ENCODE peak calls at places on chromosomes 3 and 15, in six cellular contexts. Q, W, F, V, H and X are unnamed samples.

GRCh38 chr3:139617656-139618268 is 60.0 kb downstream of the NMNAT3 start:
- DNase-seq in V (no peak), W (no peak), F (no peak), Q (no peak), H (no peak), X (no peak)

GRCh38 chr15:33098082-33099058 is 96.1 kb downstream of the FMN1 start:
- DNase-seq in H (no peak), V (no peak), W (no peak), Q (no peak), F (no peak), X (no peak)

GRCh38 chr15:68637755-68638405 is 59.1 kb downstream of the CORO2B start:
- DNase-seq in Q (peak), F (peak), V (no peak), W (peak), H (no peak), X (peak)

GRCh38 chr3:187811580-187812250 is 66.4 kb upstream of the BCL6 start:
- DNase-seq in H (peak), Q (no peak), F (no peak), W (no peak), V (no peak), X (no peak)

GRCh38 chr15:82862886-82863285 is 53.5 kb downstream of the WHAMM start:
- DNase-seq in F (no peak), V (no peak), W (no peak), H (no peak), Q (peak), X (no peak)

GRCh38 chr3:49093853-49094767 is at the start of gene QRICH1:
- DNase-seq in F (peak), W (peak), H (peak), Q (peak), V (peak), X (peak)

GRCh38 chr15:75702431-75702830 is 10.2 kb downstream of the CSPG4 start:
- DNase-seq in H (no peak), V (peak), F (no peak), Q (no peak), W (no peak), X (no peak)

GRCh38 chr3:33879540-33879939 is 81.1 kb downstream of the PDCD6IP start:
- DNase-seq in W (no peak), F (no peak), Q (no peak), H (no peak), V (no peak), X (no peak)

GRCh38 chr3:179995406-179995805 is 41.3 kb downstream of the PEX5L start:
- DNase-seq in W (no peak), V (no peak), F (no peak), Q (no peak), H (no peak), X (no peak)

GRCh38 chr15:92343869-92344643 is 49.6 kb upstream of the ST8SIA2 start:
- DNase-seq in V (no peak), H (no peak), Q (no peak), F (no peak), W (no peak), X (no peak)

GRCh38 chr3:129587061-129587460 is 19.4 kb downstream of the PLXND1 start:
- DNase-seq in Q (no peak), V (no peak), W (no peak), H (peak), F (no peak), X (no peak)

GRCh38 chr3:125129512-125129962 is 73.7 kb upstream of the HEG1 start:
- DNase-seq in Q (peak), W (peak), V (peak), F (no peak), H (peak), X (peak)

GRCh38 chr3:39154323-39155021 is 1.1 kb upstream of the CSRNP1 start:
- DNase-seq in V (peak), Q (no peak), F (peak), H (peak), W (peak), X (no peak)

DNA sequence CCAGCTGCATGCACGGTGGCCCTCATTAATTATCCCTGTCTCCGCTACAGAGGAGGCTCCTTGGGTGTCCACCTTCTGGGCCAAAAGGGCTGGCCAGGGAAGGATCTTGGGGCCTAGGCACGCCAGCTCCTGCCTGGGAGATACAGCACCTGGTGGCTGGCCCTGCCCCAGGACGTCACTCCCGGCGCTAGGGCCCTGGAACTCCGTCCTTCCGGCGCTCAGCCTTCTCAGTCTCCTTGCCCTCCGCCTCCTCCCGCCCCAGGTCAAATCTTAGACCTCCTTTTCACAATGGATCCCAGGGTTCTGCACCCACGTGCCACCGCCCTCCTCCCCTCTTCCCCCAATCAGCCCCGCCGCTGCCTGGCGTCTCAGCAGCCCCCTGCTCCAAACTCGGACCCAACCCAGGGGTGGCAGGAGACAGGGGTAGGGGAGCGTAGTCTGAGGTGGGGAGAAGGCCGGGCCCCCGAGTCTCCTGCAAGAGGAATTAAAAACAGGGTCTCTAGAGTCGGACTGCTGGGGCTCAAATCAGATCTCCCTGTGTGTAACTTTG is 937 bp downstream of the TKT start:
- DNase-seq in F (peak), V (peak), Q (peak), H (no peak), W (peak), X (peak)
- TF ChIP-seq POLR2A in F (no peak), V (peak), Q (no peak), H (peak), W (peak), X (peak)

GRCh38 chr15:63502843-63503738 is 1.3 kb upstream of the USP3 start:
- DNase-seq in F (peak), H (peak), V (peak), W (peak), Q (peak), X (peak)
- TF ChIP-seq POLR2A in F (peak), H (peak), V (no peak), W (peak), Q (no peak), X (peak)

GRCh38 chr15:89356634-89357298 is 22.1 kb upstream of the POLG start:
- DNase-seq in W (peak), F (no peak), V (no peak), Q (no peak), H (peak), X (no peak)

GRCh38 chr15:89352476-89352875 is 17.9 kb upstream of the POLG start:
- DNase-seq in V (no peak), H (no peak), W (no peak), Q (no peak), F (no peak), X (no peak)

GRCh38 chr15:89358435-89358754 is 23.8 kb upstream of the POLG start:
- DNase-seq in F (no peak), H (no peak), Q (no peak), W (no peak), V (no peak), X (no peak)

GRCh38 chr15:89349212-89349558 is 14.6 kb upstream of the POLG start:
- DNase-seq in Q (no peak), H (no peak), F (no peak), V (no peak), W (no peak), X (no peak)

GRCh38 chr15:89353991-89354390 is 19.4 kb upstream of the POLG start:
- DNase-seq in Q (no peak), V (no peak), H (no peak), W (no peak), F (no peak), X (no peak)
- TF ChIP-seq POLR2A in Q (no peak), V (no peak), H (no peak), W (no peak), F (no peak), X (no peak)

DNA sequence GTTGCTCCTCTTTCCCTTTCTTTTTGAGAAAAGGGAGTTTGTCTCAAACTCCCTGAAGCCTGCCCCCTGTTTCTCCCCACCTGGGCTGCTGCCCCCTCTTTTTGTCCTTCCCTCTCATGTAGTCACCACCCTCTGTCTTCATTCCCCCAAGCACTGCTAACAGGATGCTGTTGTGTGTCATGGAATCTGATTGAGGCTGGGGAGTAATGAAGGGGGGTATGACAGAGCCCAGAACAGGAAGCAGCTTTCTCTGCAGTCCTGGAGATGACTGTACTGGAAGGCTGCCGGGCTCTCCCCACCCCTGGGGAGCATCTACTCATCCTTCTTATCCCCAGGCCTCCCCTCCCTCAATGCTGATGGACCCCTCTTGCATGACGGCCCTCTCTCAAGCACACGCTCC is 181.6 kb downstream of the ABHD5 start:
- DNase-seq in V (no peak), F (no peak), Q (no peak), H (peak), W (no peak), X (no peak)
- TF ChIP-seq POLR2A in V (no peak), F (no peak), Q (no peak), H (no peak), W (no peak), X (no peak)

GRCh38 chr3:53226142-53226840 is 29.5 kb downstream of the TKT start:
- DNase-seq in F (no peak), V (no peak), H (no peak), Q (no peak), W (no peak), X (no peak)

GRCh38 chr3:53224026-53224425 is 31.8 kb downstream of the TKT start:
- DNase-seq in W (no peak), Q (no peak), F (no peak), H (no peak), V (no peak), X (no peak)

GRCh38 chr3:53225651-53226050 is 30.2 kb downstream of the TKT start:
- DNase-seq in Q (no peak), V (no peak), F (no peak), W (no peak), H (no peak), X (no peak)

GRCh38 chr3:53224536-53224935 is 31.3 kb downstream of the TKT start:
- DNase-seq in H (no peak), W (no peak), Q (no peak), V (no peak), F (no peak), X (no peak)

GRCh38 chr3:53225181-53225580 is 30.6 kb downstream of the TKT start:
- DNase-seq in V (no peak), Q (no peak), H (no peak), W (no peak), F (no peak), X (no peak)
- TF ChIP-seq POLR2A in V (no peak), Q (no peak), H (no peak), W (no peak), F (no peak), X (no peak)

GRCh38 chr3:194572944-194573491 is 60.2 kb downstream of the TMEM44 start:
- DNase-seq in W (no peak), F (no peak), Q (no peak), H (no peak), V (no peak), X (no peak)

GRCh38 chr3:194571491-194571941 is 61.7 kb downstream of the TMEM44 start:
- DNase-seq in H (no peak), V (no peak), F (no peak), W (no peak), Q (no peak), X (no peak)

GRCh38 chr3:194570898-194571297 is 62.3 kb downstream of the TMEM44 start:
- DNase-seq in Q (no peak), W (no peak), H (no peak), F (no peak), V (no peak), X (no peak)

GRCh38 chr3:194573680-194574437 is 59.4 kb downstream of the TMEM44 start:
- DNase-seq in F (no peak), W (peak), H (peak), Q (peak), V (peak), X (peak)

DNA sequence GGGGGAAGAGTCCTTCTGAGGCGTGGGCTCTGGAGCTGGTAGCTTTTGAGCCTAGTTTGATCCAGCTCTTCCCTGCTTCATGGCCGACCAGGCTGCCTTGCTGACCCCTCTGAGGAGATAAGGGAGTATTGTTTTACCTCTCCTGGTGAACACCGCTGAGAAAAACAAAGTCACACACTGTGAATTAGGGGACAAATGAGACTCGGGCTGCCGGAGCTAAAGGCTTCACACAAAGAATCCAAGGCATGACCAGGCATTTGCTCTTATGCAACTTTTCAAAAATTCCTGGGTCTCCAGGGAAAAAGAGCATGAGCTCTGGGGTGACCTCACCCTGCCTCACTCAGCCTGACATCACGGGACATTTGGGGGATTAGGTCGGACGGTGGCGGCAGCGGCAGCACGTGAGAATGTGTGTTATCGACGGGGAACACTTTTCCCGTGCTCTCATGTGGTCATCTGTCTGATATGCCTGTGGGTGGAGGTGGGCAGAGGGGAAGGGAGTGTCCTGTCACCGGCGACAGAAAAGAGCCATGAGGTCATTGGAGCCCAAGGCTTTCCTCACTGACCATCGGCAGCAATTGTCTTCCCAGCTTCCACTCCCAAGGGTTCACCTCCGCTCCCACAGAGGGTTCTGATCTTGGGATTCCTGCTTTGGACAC is 61.0 kb downstream of the TMEM44 start:
- DNase-seq in Q (no peak), F (no peak), H (peak), V (peak), W (peak), X (peak)
- TF ChIP-seq POLR2A in Q (no peak), F (no peak), H (no peak), V (no peak), W (peak), X (no peak)